ENCODE peak calls at places on chromosomes 7 and 10, in five cellular contexts. Q is kidney, J is thyroid gland, S is transverse colon, D is psoas muscle. K is an unnamed sample.

GRCh38 chr7:30837581-30837980 is 66.4 kb downstream of the MINDY4 start:
- DNase-seq in D (no peak), S (no peak), J (no peak), Q (no peak), K (no peak)

GRCh38 chr7:80611779-80612178 is 26.7 kb upstream of the CD36 start:
- DNase-seq in J (peak; percentile 78), Q (peak; percentile 34), S (no peak), D (peak; percentile 38), K (no peak)

GRCh38 chr10:109619914-109620313 is 303.4 kb downstream of the XPNPEP1 start:
- DNase-seq in J (no peak), S (no peak), D (no peak), Q (no peak), K (no peak)

GRCh38 chr10:43214071-43214955 is 52.6 kb downstream of the RASGEF1A start:
- DNase-seq in D (peak; percentile 4), J (no peak), Q (peak; percentile 34), S (no peak), K (no peak)

GRCh38 chr10:35884657-35885071 is 242.6 kb upstream of the FZD8 start:
- DNase-seq in S (no peak), Q (no peak), J (no peak), D (no peak), K (no peak)

GRCh38 chr10:72334832-72335393 is 19.8 kb downstream of the DNAJB12 start:
- DNase-seq in J (peak; percentile 69), Q (peak; percentile 99), D (peak; percentile 91), S (peak; percentile 90), K (peak; percentile 94)

GRCh38 chr10:105656880-105657279 is 1015.8 kb downstream of the SORCS3 start:
- DNase-seq in Q (no peak), J (no peak), S (no peak), D (no peak), K (no peak)

GRCh38 chr10:43233601-43234430 is 33.0 kb downstream of the RASGEF1A start:
- DNase-seq in J (no peak), S (peak; percentile 3), Q (peak; percentile 51), D (peak; percentile 9), K (no peak)

GRCh38 chr10:12403119-12403518 is 53.8 kb downstream of the CAMK1D start:
- DNase-seq in J (no peak), D (no peak), Q (no peak), S (no peak), K (no peak)

GRCh38 chr7:66189695-66190503 is 15.2 kb upstream of the TPST1 start:
- DNase-seq in J (peak; percentile 69), Q (peak; percentile 39), S (no peak), D (no peak), K (no peak)

GRCh38 chr7:28349637-28350036 is 62.7 kb upstream of the CREB5 start:
- DNase-seq in J (no peak), Q (no peak), D (no peak), S (no peak), K (no peak)

GRCh38 chr7:93156884-93157283 is 8.7 kb upstream of the SAMD9L start:
- DNase-seq in Q (no peak), S (no peak), J (no peak), D (no peak), K (no peak)

GRCh38 chr10:133600657-133601056 is 25.9 kb downstream of the FRG2B start:
- DNase-seq in D (no peak), Q (no peak), S (no peak), J (no peak), K (no peak)

GRCh38 chr10:13839430-13839986 is 252.7 kb downstream of the PRPF18 start:
- DNase-seq in J (peak; percentile 11), Q (no peak), S (no peak), D (peak; percentile 41), K (no peak)

GRCh38 chr10:132652936-132653590 is 115.5 kb downstream of the INPP5A start:
- DNase-seq in S (no peak), D (peak; percentile 10), J (no peak), Q (no peak), K (no peak)

GRCh38 chr10:50310560-50311174 is 59.4 kb upstream of the ASAH2 start:
- DNase-seq in Q (no peak), S (peak; percentile 18), D (no peak), J (no peak), K (no peak)

GRCh38 chr10:51733061-51733460 is 33.7 kb upstream of the CSTF2T start:
- DNase-seq in D (no peak), J (no peak), S (no peak), Q (no peak), K (no peak)

GRCh38 chr10:2893991-2894390 is 173.4 kb upstream of the PFKP start:
- DNase-seq in D (no peak), Q (no peak), S (no peak), J (no peak), K (no peak)

GRCh38 chr10:13816195-13816926 is 229.6 kb downstream of the PRPF18 start:
- DNase-seq in S (peak; percentile 58), J (peak; percentile 84), D (peak; percentile 40), Q (peak; percentile 94), K (no peak)

GRCh38 chr7:55260671-55261385 is 104.3 kb upstream of the LANCL2 start:
- DNase-seq in D (no peak), Q (no peak), J (no peak), S (no peak), K (no peak)

GRCh38 chr10:119243478-119243877 is 36.1 kb downstream of the GRK5 start:
- DNase-seq in J (no peak), S (no peak), D (no peak), Q (no peak), K (no peak)

GRCh38 chr7:79968894-79969293 is 165.7 kb upstream of the GNAI1 start:
- DNase-seq in Q (no peak), S (no peak), J (no peak), D (no peak), K (no peak)

GRCh38 chr7:30048582-30048981 is 20.4 kb downstream of the PLEKHA8 start:
- DNase-seq in J (no peak), S (no peak), Q (no peak), D (no peak), K (no peak)

GRCh38 chr7:2114052-2114451 is 118.7 kb downstream of the MAD1L1 start:
- DNase-seq in J (no peak), Q (peak; percentile 63), S (no peak), D (no peak), K (no peak)

GRCh38 chr7:73908123-73908611 is 47.2 kb downstream of the TMEM270 start:
- DNase-seq in Q (peak; percentile 44), D (no peak), S (no peak), J (no peak), K (no peak)

GRCh38 chr7:25861704-25862253 is 290.2 kb upstream of the NFE2L3 start:
- DNase-seq in S (no peak), J (no peak), D (no peak), Q (no peak), K (no peak)

GRCh38 chr7:24826662-24827020 is 69.4 kb upstream of the GSDME start:
- DNase-seq in D (no peak), Q (no peak), J (no peak), S (no peak), K (no peak)

GRCh38 chr10:22673785-22674184 is 40.6 kb downstream of the PIP4K2A start:
- DNase-seq in D (no peak), S (no peak), Q (no peak), J (no peak), K (no peak)

GRCh38 chr10:3064423-3064822 is 2.9 kb upstream of the PFKP start:
- DNase-seq in J (no peak), S (no peak), Q (no peak), D (no peak), K (no peak)

GRCh38 chr7:101169110-101169837 is 3.9 kb upstream of the VGF start:
- DNase-seq in D (no peak), Q (no peak), J (no peak), S (no peak), K (no peak)

GRCh38 chr7:15245801-15246200 is 316.0 kb downstream of the AGMO start:
- DNase-seq in Q (no peak), J (no peak), S (no peak), D (no peak), K (no peak)

GRCh38 chr10:34826221-34826620 is 11.1 kb upstream of the PARD3 start:
- DNase-seq in Q (no peak), S (no peak), J (peak; percentile 5), D (no peak), K (no peak)

GRCh38 chr10:54800677-54801480 is at the start of gene PCDH15:
- DNase-seq in S (no peak), D (no peak), Q (peak; percentile 16), J (peak; percentile 24), K (no peak)
- TF ChIP-seq CTCF in S (no peak), D (peak; percentile 14), Q (peak; percentile 42), J (peak; percentile 6), K (peak; percentile 56)

DNA sequence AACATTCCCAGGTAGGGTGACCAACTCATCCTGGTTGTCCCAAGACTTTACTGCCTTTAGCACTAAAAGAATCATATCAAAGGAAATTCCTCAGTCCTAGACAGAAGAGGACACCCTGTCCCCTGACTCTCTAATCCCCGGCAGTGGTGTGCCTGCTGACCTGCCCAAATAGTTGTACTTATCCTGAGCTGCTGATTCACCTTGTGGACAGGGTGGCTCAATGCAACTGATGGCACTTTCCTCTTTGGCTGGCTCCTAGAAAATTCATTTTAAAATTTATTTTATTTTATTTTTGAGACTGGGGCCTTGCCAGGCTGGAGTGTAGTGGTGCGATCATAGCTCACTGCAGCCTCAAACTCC is 111.7 kb downstream of the JCAD start:
- DNase-seq in S (no peak), Q (no peak), J (peak; percentile 31), D (no peak), K (no peak)
- H3K4me3 ChIP-seq in S (no peak overlapping the region), Q (no peak overlapping the region), J (no peak overlapping the region), D (peak overlapping the region; percentile 43), K (no peak overlapping the region)

GRCh38 chr10:107952649-107953589 is 788.4 kb upstream of the SORCS1 start:
- DNase-seq in S (no peak), J (no peak), Q (no peak), D (no peak), K (no peak)
- H3K9me3 ChIP-seq in S (no peaks in the 10 kb centered on the region), J (no peaks in the 10 kb centered on the region), Q (no peaks in the 10 kb centered on the region), D (no peaks in the 10 kb centered on the region), K (no peaks in the 10 kb centered on the region)

DNA sequence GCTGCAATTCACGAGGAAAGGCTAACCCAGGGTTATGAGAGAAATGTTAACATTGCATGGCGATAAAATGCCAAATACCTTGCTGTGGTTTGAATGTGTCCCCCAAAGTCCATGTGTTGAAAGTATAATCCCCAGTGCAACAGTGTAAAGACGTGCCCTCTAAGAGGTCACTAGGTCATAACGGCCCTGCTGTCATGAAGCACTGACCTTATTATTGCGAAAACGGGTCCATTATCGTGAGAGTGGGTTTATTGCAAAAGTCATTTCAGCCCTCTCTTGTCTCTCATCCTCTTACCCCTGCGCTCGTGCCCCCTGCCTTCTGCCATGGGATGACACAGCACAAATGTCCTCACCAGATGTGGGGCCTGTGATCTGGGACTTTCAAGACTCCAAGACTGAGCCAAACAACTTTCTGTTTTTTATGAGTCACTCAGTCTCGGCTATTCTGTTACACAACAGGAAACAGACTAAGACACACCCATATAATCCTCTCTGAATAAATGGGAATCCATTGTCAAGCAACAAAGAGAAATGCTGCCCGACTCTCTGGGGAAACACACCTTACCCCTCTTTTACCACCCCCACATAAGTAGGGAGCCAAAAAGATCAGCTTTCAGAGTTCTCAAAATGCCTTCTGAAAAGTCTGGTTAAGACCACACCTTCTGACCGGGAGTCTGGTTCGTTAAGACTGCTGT is 73.1 kb upstream of the UCN3 start:
- DNase-seq in Q (no peak), J (no peak), S (peak; percentile 43), D (peak; percentile 68), K (no peak)
- TF ChIP-seq CTCF in Q (no peak), J (no peak), S (no peak), D (no peak), K (no peak)

K was measured in RWPE2.